ENCODE peak calls at places on chromosomes 1 and 21, in ten cellular contexts. One of them, this sample, is unnamed.

GRCh38 chr1:116255933-116256649 is 117.0 kb upstream of the ATP1A1 start:
- DNase-seq in NCI-H774: no peak
- DNase-seq in hypothalamus: no peak
- DNase-seq in GM12891: no peak
- DNase-seq in choroid plexus epithelial cell: peak
- DNase-seq in activated T-helper 1 cell treated with anti-CD3 and anti-CD28 coated beads, Interleukin-2, amount 50 U/mL, for 16 hours: no peak
- DNase-seq in T-helper 9 cell: no peak
- DNase-seq in ELR: no peak
- DNase-seq in GM23338: no peak
- DNase-seq in NCI-H1092: no peak
- DNase-seq in this sample: peak

GRCh38 chr1:67792756-67793475 is 40.4 kb downstream of the GNG12 start:
- DNase-seq in NCI-H774: no peak
- DNase-seq in hypothalamus: no peak
- DNase-seq in GM12891: no peak
- DNase-seq in choroid plexus epithelial cell: no peak
- DNase-seq in activated T-helper 1 cell treated with anti-CD3 and anti-CD28 coated beads, Interleukin-2, amount 50 U/mL, for 16 hours: no peak
- DNase-seq in T-helper 9 cell: no peak
- DNase-seq in ELR: peak
- DNase-seq in GM23338: no peak
- DNase-seq in NCI-H1092: no peak
- DNase-seq in this sample: no peak

GRCh38 chr1:117166076-117166475 is 44.5 kb upstream of the TRIM45 start:
- DNase-seq in NCI-H774: no peak
- DNase-seq in hypothalamus: no peak
- DNase-seq in GM12891: no peak
- DNase-seq in choroid plexus epithelial cell: peak
- DNase-seq in activated T-helper 1 cell treated with anti-CD3 and anti-CD28 coated beads, Interleukin-2, amount 50 U/mL, for 16 hours: no peak
- DNase-seq in T-helper 9 cell: no peak
- DNase-seq in ELR: peak
- DNase-seq in GM23338: no peak
- DNase-seq in NCI-H1092: no peak
- DNase-seq in this sample: peak

GRCh38 chr1:63653971-63654370 is 60.8 kb downstream of the PGM1 start:
- DNase-seq in NCI-H774: no peak
- DNase-seq in hypothalamus: no peak
- DNase-seq in GM12891: no peak
- DNase-seq in choroid plexus epithelial cell: no peak
- DNase-seq in activated T-helper 1 cell treated with anti-CD3 and anti-CD28 coated beads, Interleukin-2, amount 50 U/mL, for 16 hours: no peak
- DNase-seq in T-helper 9 cell: no peak
- DNase-seq in ELR: no peak
- DNase-seq in GM23338: no peak
- DNase-seq in NCI-H1092: no peak
- DNase-seq in this sample: no peak

GRCh38 chr21:44838951-44839350 is 21.1 kb upstream of the SUMO3 start:
- DNase-seq in NCI-H774: no peak
- DNase-seq in hypothalamus: no peak
- DNase-seq in GM12891: no peak
- DNase-seq in choroid plexus epithelial cell: no peak
- DNase-seq in activated T-helper 1 cell treated with anti-CD3 and anti-CD28 coated beads, Interleukin-2, amount 50 U/mL, for 16 hours: no peak
- DNase-seq in T-helper 9 cell: no peak
- DNase-seq in ELR: no peak
- DNase-seq in GM23338: no peak
- DNase-seq in NCI-H1092: no peak
- DNase-seq in this sample: no peak

GRCh38 chr1:226097866-226098625 is 35.5 kb downstream of the H3-3A start:
- DNase-seq in NCI-H774: no peak
- DNase-seq in hypothalamus: no peak
- DNase-seq in GM12891: no peak
- DNase-seq in choroid plexus epithelial cell: peak
- DNase-seq in activated T-helper 1 cell treated with anti-CD3 and anti-CD28 coated beads, Interleukin-2, amount 50 U/mL, for 16 hours: no peak
- DNase-seq in T-helper 9 cell: no peak
- DNase-seq in ELR: peak
- DNase-seq in GM23338: no peak
- DNase-seq in NCI-H1092: no peak
- DNase-seq in this sample: peak

GRCh38 chr1:14925336-14926136 is 228.0 kb upstream of the TMEM51 start:
- DNase-seq in NCI-H774: no peak
- DNase-seq in hypothalamus: no peak
- DNase-seq in GM12891: no peak
- DNase-seq in choroid plexus epithelial cell: no peak
- DNase-seq in activated T-helper 1 cell treated with anti-CD3 and anti-CD28 coated beads, Interleukin-2, amount 50 U/mL, for 16 hours: no peak
- DNase-seq in T-helper 9 cell: no peak
- DNase-seq in ELR: no peak
- DNase-seq in GM23338: no peak
- DNase-seq in NCI-H1092: no peak
- DNase-seq in this sample: peak

GRCh38 chr1:37052120-37052519 is 17.8 kb upstream of the GRIK3 start:
- DNase-seq in NCI-H774: no peak
- DNase-seq in hypothalamus: no peak
- DNase-seq in GM12891: no peak
- DNase-seq in choroid plexus epithelial cell: no peak
- DNase-seq in activated T-helper 1 cell treated with anti-CD3 and anti-CD28 coated beads, Interleukin-2, amount 50 U/mL, for 16 hours: no peak
- DNase-seq in T-helper 9 cell: no peak
- DNase-seq in ELR: no peak
- DNase-seq in GM23338: no peak
- DNase-seq in NCI-H1092: no peak
- DNase-seq in this sample: no peak

GRCh38 chr1:47424336-47424982 is 8.4 kb downstream of the FOXE3 start:
- DNase-seq in NCI-H774: peak
- DNase-seq in hypothalamus: no peak
- DNase-seq in GM12891: no peak
- DNase-seq in choroid plexus epithelial cell: peak
- DNase-seq in activated T-helper 1 cell treated with anti-CD3 and anti-CD28 coated beads, Interleukin-2, amount 50 U/mL, for 16 hours: no peak
- DNase-seq in T-helper 9 cell: no peak
- DNase-seq in ELR: peak
- DNase-seq in GM23338: peak
- DNase-seq in NCI-H1092: peak
- DNase-seq in this sample: peak

GRCh38 chr1:234758851-234759250 is 148.9 kb upstream of the IRF2BP2 start:
- DNase-seq in NCI-H774: no peak
- DNase-seq in hypothalamus: no peak
- DNase-seq in GM12891: no peak
- DNase-seq in choroid plexus epithelial cell: peak
- DNase-seq in activated T-helper 1 cell treated with anti-CD3 and anti-CD28 coated beads, Interleukin-2, amount 50 U/mL, for 16 hours: no peak
- DNase-seq in T-helper 9 cell: peak
- DNase-seq in ELR: peak
- DNase-seq in GM23338: no peak
- DNase-seq in NCI-H1092: no peak
- DNase-seq in this sample: no peak

GRCh38 chr1:207745285-207745684 is 6.6 kb upstream of the CD46 start:
- DNase-seq in NCI-H774: no peak
- DNase-seq in hypothalamus: no peak
- DNase-seq in GM12891: no peak
- DNase-seq in choroid plexus epithelial cell: peak
- DNase-seq in activated T-helper 1 cell treated with anti-CD3 and anti-CD28 coated beads, Interleukin-2, amount 50 U/mL, for 16 hours: no peak
- DNase-seq in T-helper 9 cell: no peak
- DNase-seq in ELR: peak
- DNase-seq in GM23338: no peak
- DNase-seq in NCI-H1092: no peak
- DNase-seq in this sample: no peak

GRCh38 chr1:33872681-33873080 is 8.8 kb downstream of the HMGB4 start:
- DNase-seq in NCI-H774: no peak
- DNase-seq in hypothalamus: no peak
- DNase-seq in GM12891: no peak
- DNase-seq in choroid plexus epithelial cell: no peak
- DNase-seq in activated T-helper 1 cell treated with anti-CD3 and anti-CD28 coated beads, Interleukin-2, amount 50 U/mL, for 16 hours: no peak
- DNase-seq in T-helper 9 cell: no peak
- DNase-seq in ELR: no peak
- DNase-seq in GM23338: no peak
- DNase-seq in NCI-H1092: no peak
- DNase-seq in this sample: peak

GRCh38 chr1:236920270-236920894 is 83.9 kb downstream of the MT1HL1 start:
- DNase-seq in NCI-H774: no peak
- DNase-seq in hypothalamus: no peak
- DNase-seq in GM12891: no peak
- DNase-seq in choroid plexus epithelial cell: no peak
- DNase-seq in activated T-helper 1 cell treated with anti-CD3 and anti-CD28 coated beads, Interleukin-2, amount 50 U/mL, for 16 hours: no peak
- DNase-seq in T-helper 9 cell: no peak
- DNase-seq in ELR: no peak
- DNase-seq in GM23338: no peak
- DNase-seq in NCI-H1092: no peak
- DNase-seq in this sample: no peak

This sample was measured in epithelial cell of esophagus.